ENCODE peak calls at places on chromosomes 2 and 18, in seven cellular contexts. K is GM13976; L is memory B cell; G is activated effector memory CD4-positive, alpha-beta T cell treated with anti-CD3 and anti-CD28 coated beads, Interleukin-2, amount 50 U/mL, for 16 hours; V is HT-29; M is KG1; O is AG09309. B is an unnamed sample.

GRCh38 chr2:180969124-180969523 is 11.3 kb upstream of the UBE2E3 start:
- DNase-seq in K (no peak), L (no peak), G (no peak), V (no peak), M (no peak), O (no peak), B (no peak)

GRCh38 chr2:70388813-70389212 is 86.9 kb upstream of the FAM136A start:
- DNase-seq in K (no peak), L (no peak), G (no peak), V (no peak), M (no peak), O (no peak), B (no peak)

GRCh38 chr2:159186462-159186861 is 100.0 kb downstream of the WDSUB1 start:
- DNase-seq in K (no peak), L (no peak), G (no peak), V (no peak), M (no peak), O (no peak), B (no peak)

GRCh38 chr2:38620282-38620977 is 17.7 kb upstream of the HNRNPLL start:
- DNase-seq in K (no peak), L (no peak), G (no peak), V (peak), M (no peak), O (peak), B (peak)

GRCh38 chr18:7821784-7822183 is 254.7 kb downstream of the PTPRM start:
- DNase-seq in K (no peak), L (no peak), G (no peak), V (no peak), M (no peak), O (no peak), B (no peak)

GRCh38 chr2:240817496-240818292 is 2.3 kb downstream of the KIF1A start:
- DNase-seq in K (peak), L (no peak), G (peak), V (no peak), M (no peak), O (no peak), B (no peak)

GRCh38 chr2:113861740-113862139 is 28.1 kb upstream of the ACTR3 start:
- DNase-seq in K (no peak), L (no peak), G (no peak), V (no peak), M (no peak), O (no peak), B (no peak)

GRCh38 chr2:2286592-2286991 is 44.5 kb downstream of the MYT1L start:
- DNase-seq in K (no peak), L (no peak), G (no peak), V (no peak), M (no peak), O (no peak), B (no peak)

GRCh38 chr2:15043336-15044058 is 411.0 kb downstream of the LRATD1 start:
- DNase-seq in K (no peak), L (no peak), G (no peak), V (no peak), M (no peak), O (no peak), B (no peak)

GRCh38 chr2:224449212-224450147 is 47.6 kb upstream of the FAM124B start:
- DNase-seq in K (peak), L (no peak), G (no peak), V (peak), M (no peak), O (no peak), B (peak)

GRCh38 chr2:98869272-98869641 is 66.8 kb downstream of the CRACDL start:
- DNase-seq in K (no peak), L (no peak), G (no peak), V (peak), M (no peak), O (no peak), B (no peak)

GRCh38 chr18:12657849-12658829 is at the start of gene SPIRE1:
- DNase-seq in K (peak), L (peak), G (peak), V (peak), M (no peak), O (no peak), B (peak)

GRCh38 chr2:102553601-102554000 is 65.8 kb upstream of the SLC9A2 start:
- DNase-seq in K (no peak), L (no peak), G (no peak), V (no peak), M (no peak), O (no peak), B (no peak)

GRCh38 chr2:71865391-71865965 is 282.2 kb downstream of the CYP26B1 start:
- DNase-seq in K (no peak), L (no peak), G (no peak), V (no peak), M (no peak), O (no peak), B (no peak)

GRCh38 chr2:175167076-175167791 is 769 bp downstream of the ATF2 start:
- DNase-seq in K (peak), L (no peak), G (peak), V (peak), M (no peak), O (no peak), B (peak)

GRCh38 chr2:45675130-45675812 is 23.8 kb downstream of the PRKCE start:
- DNase-seq in K (no peak), L (no peak), G (no peak), V (peak), M (no peak), O (no peak), B (peak)

GRCh38 chr18:36718705-36719328 is 110.0 kb downstream of the TPGS2 start:
- DNase-seq in K (no peak), L (no peak), G (no peak), V (no peak), M (no peak), O (no peak), B (no peak)